ENCODE peak calls at places on chromosome 12, in five cellular contexts. Z is IMR-90, J is right lobe of liver, E is breast epithelium, A is A549. G is an unnamed sample. For H3K4me1, the result is how much of the 10 kb centered on the place peaks cover.

GRCh38 chr12:27213304-27213703 is 30.8 kb upstream of the STK38L start:
- DNase-seq in E (no peak), J (no peak), A (no peak), Z (no peak), G (no peak)

GRCh38 chr12:103657331-103657730 is 70.3 kb downstream of the STAB2 start:
- DNase-seq in Z (peak), E (no peak), J (no peak), A (no peak), G (no peak)

GRCh38 chr12:27667540-27667939 is 28.7 kb upstream of the REP15 start:
- DNase-seq in J (no peak), Z (peak), E (no peak), A (no peak), G (no peak)

GRCh38 chr12:82627799-82628198 is 58.9 kb upstream of the TMTC2 start:
- DNase-seq in J (no peak), E (no peak), A (peak), Z (peak), G (no peak)

GRCh38 chr12:28814246-28814645 is 334.8 kb upstream of the FAR2 start:
- DNase-seq in E (no peak), J (no peak), A (no peak), Z (no peak), G (no peak)

GRCh38 chr12:80565276-80565675 is 121.2 kb downstream of the PTPRQ start:
- DNase-seq in A (no peak), Z (peak), E (no peak), J (no peak), G (no peak)

GRCh38 chr12:87853448-87854003 is 175.7 kb downstream of the C12orf50 start:
- DNase-seq in E (no peak), Z (no peak), J (no peak), A (no peak), G (no peak)

GRCh38 chr12:88998421-88998820 is 353.9 kb downstream of the DUSP6 start:
- DNase-seq in Z (peak), J (no peak), A (no peak), E (no peak), G (no peak)

GRCh38 chr12:43482311-43483085 is 69.5 kb downstream of the ADAMTS20 start:
- DNase-seq in Z (no peak), A (no peak), J (no peak), E (no peak), G (no peak)

GRCh38 chr12:21814327-21814726 is 39.8 kb upstream of the KCNJ8 start:
- DNase-seq in E (no peak), J (no peak), Z (no peak), A (no peak), G (no peak)

GRCh38 chr12:77299910-77300772 is 234.8 kb upstream of the E2F7 start:
- DNase-seq in J (no peak), Z (peak), E (no peak), A (no peak), G (no peak)

GRCh38 chr12:3145546-3146310 is 68.5 kb downstream of the TSPAN9 start:
- DNase-seq in J (no peak), A (no peak), E (no peak), Z (no peak), G (no peak)
- H3K4me1 ChIP-seq in J (under half), A (under half), E (under half), Z (under half), G (under half)

GRCh38 chr12:62446741-62447452 is 19.7 kb upstream of the MON2 start:
- DNase-seq in J (no peak), Z (no peak), A (no peak), E (no peak), G (no peak)

DNA sequence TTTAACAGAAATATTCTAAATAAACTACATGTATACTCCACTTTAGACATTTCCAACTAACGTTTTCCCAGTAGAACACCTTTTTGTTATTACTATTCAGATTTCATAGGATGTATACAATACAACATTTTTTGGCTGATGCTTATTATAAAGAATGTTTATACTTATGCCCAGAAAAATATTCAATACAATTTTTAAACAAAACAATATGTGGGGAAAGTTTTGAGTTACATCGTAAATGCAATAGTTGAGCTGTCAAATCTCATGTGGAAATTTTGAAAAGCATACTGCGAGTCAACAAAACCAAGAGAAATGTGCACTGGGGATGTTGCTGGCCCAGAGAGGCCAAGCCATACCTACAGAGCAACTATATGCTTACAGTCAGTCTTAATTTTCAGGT is 18.2 kb upstream of the MON2 start:
- DNase-seq in E (no peak), A (no peak), Z (no peak), J (no peak), G (no peak)
- TF ChIP-seq POLR2A in E (no peak), A (no peak), Z (no peak), J (no peak), G (no peak)

DNA sequence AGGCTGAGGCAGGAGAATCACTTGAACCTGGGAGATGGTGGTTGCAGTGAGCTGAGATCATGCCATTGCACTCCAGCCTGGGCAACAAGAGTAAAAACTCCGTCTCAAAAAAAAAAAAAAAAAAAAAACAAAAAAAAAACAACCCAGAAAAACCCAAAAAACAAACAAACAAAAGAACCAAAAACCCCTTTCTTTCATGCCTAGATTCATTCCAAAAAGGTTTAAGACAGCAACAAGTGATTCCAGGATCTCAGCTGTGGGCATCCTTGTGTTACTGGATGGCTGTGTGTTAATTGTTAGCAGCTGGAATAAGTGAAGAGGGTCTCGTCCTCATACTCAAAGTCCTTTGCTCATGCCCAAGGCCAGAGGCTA is 9.4 kb downstream of the GPRC5A start:
- DNase-seq in A (no peak), E (no peak), Z (no peak), J (no peak), G (no peak)
- H3K4me1 ChIP-seq in A (half or more), E (under half), Z (under half), J (under half), G (under half)

GRCh38 chr12:48681416-48681737 is 661 bp downstream of the KANSL2 start:
- DNase-seq in A (peak), J (no peak), Z (peak), E (no peak), G (no peak)

GRCh38 chr12:48680861-48681260 is 1.2 kb downstream of the KANSL2 start:
- DNase-seq in A (no peak), J (no peak), Z (no peak), E (no peak), G (no peak)

GRCh38 chr12:48682927-48683326 is 889 bp upstream of the KANSL2 start:
- DNase-seq in A (no peak), Z (no peak), J (no peak), E (no peak), G (no peak)

GRCh38 chr12:48683534-48683933 is 1.5 kb upstream of the KANSL2 start:
- DNase-seq in Z (no peak), J (no peak), A (no peak), E (no peak), G (no peak)

DNA sequence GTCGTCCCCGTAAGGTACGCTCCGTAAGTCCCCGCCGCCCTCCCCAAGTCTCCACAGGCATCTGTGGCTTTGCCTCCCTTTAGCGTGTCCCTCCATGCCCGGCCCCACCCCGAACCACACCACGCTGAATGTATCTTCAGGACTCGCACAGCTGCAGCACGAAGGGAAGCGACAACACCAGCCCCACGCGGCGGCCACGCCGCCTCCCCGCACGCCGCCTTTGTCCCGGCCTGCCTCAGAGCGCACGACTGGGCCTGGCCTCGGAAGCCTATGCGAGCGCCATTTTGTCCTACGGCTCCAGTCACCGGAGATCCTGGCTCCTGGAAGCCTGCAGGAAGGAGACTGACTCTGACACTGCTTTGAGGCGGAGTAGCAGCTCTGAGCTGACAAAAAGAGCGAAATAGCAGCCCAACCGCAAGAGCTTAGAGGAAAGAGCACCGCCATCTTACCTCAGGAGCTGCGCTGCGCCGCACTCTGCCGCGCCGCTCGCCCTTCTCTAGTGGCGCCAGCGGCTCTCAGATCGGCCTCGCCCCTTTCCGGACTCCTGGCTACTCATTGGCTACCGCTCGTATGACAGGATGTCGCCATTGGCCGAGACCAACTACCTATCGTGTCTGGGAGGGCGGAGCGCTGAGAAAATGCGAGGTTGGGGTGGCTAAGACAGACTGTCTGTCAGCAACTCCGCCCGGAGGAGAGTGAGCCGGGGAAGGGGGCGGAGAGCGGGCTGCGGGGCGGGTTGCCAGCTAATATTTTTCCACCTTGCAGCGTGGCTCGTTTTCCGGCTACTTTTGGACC is at the start of gene KANSL2:
- DNase-seq in E (peak), J (peak), Z (peak), A (peak), G (peak)
- TF ChIP-seq POLR2A in E (peak), J (peak), Z (peak), A (peak), G (peak)

DNA sequence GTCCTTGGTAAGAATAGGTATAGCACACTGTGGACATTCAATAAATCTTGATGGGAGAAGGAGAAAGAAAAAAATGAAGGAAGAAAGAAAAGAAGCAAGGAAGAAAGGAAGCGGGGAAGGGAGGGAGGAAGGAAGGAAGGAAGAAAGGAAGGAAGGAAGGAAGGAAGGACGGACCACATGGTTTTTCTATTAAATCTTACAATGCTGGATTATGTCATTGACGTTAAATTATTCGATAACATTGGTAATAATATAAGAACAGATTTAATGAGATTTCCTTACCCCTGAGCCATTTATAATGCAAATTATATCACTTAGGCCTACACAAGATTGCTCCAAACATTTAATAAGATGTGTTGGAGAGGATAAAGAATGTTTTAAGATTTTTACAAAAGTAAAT is 124.9 kb upstream of the SYT1 start:
- DNase-seq in A (no peak), Z (no peak), J (no peak), E (no peak), G (no peak)
- H3K4me1 ChIP-seq in A (under half), Z (under half), J (under half), E (under half), G (under half)

GRCh38 chr12:55974308-55974724 is 438 bp downstream of the RAB5B start:
- DNase-seq in J (no peak), A (peak), E (peak), Z (peak), G (peak)

GRCh38 chr12:55970775-55971174 is 3.1 kb upstream of the RAB5B start:
- DNase-seq in Z (peak), A (no peak), J (no peak), E (no peak), G (no peak)

GRCh38 chr12:55973598-55974307 is at the start of gene RAB5B:
- DNase-seq in E (peak), A (peak), Z (peak), J (peak), G (peak)

GRCh38 chr12:55972045-55972843 is 1.6 kb upstream of the RAB5B start:
- DNase-seq in A (no peak), J (no peak), Z (peak), E (no peak), G (no peak)

DNA sequence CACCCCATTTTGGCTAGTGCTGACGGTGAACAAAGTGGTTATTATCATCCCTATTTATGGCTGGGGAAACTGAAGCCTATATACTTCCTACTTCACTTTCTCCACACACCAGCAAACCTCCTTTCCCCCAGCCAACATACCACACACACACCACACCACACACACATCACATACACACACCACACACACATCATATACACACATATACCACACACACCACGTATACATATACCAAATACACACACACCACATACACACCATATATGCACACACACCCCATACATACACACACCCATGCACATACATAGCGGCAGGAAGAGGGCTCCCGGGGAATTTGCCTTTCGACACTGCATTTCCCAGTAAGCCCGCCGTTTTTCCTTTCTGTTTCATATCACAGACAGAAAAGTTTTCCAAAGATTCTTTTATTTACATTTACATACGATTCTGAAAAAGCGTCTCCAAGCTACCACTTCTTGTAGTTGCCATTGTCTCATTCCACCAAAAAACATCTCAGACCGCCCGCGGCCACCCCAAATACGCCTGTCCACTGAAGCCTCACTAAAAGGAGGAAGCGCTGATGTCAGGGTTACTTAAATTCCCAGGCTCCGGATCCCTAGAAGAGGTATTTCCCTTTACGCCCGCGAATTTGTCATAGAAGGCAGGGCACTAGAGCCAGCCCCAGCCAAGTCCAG is 826 bp upstream of the RAB5B start:
- DNase-seq in E (no peak), Z (peak), J (no peak), A (no peak), G (peak)
- TF ChIP-seq POLR2A in E (peak), Z (peak), J (peak), A (peak), G (peak)

GRCh38 chr12:124923906-124924734 is 9.7 kb upstream of the UBC start:
- DNase-seq in E (no peak), Z (peak), A (no peak), J (no peak), G (no peak)

GRCh38 chr12:124919646-124920352 is 5.3 kb upstream of the UBC start:
- DNase-seq in E (no peak), J (no peak), Z (peak), A (no peak), G (no peak)

GRCh38 chr12:124917841-124918621 is 3.6 kb upstream of the UBC start:
- DNase-seq in Z (peak), A (no peak), E (no peak), J (no peak), G (no peak)

GRCh38 chr12:124920353-124920935 is 6.0 kb upstream of the UBC start:
- DNase-seq in J (no peak), Z (no peak), E (no peak), A (no peak), G (no peak)

DNA sequence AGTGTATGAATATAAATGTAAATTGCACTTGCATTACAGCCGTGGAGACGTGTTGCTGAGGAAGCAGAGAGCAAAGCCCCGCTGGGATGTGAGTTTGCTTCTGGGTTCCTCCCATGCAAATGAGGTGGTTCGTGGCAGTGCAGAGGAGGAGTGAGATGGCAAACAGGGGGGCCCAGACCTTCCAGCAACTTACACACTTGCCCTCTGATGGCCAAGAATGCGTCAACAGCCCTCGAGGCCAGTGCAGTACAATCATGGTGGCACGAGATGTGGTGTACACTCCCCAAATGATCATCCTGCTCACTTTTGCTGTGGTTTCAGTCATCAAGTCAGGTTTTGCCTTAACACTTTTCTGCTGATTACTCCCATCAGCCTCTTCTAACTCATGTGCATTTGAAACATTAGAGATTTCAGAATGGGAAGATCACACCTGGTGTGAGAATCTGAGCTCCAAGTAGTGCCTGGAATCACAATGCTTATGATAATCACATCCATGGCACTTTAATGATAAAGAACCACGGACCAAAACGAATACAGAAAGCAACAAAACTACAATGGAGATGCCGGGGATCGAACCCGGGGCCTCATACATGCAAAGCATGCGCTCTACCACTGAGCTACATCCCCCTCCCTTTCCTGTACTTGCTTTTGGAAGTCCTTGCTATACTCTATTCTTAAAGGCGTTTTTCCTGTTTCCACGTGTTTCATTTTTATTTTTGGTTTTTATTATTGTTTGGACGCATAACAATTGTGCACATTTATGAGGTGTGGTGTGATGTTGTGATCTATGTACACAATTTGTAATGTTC is 7.0 kb upstream of the UBC start:
- DNase-seq in Z (peak), A (no peak), J (peak), E (peak), G (peak)
- H3K4me1 ChIP-seq in Z (under half), A (half or more), J (under half), E (under half), G (under half)

GRCh38 chr12:8697476-8698131 is at the start of gene RIMKLB:
- DNase-seq in A (peak), J (peak), Z (peak), E (peak), G (peak)
- TF ChIP-seq POLR2A in A (peak), J (peak), Z (peak), E (peak), G (peak)

GRCh38 chr12:124493809-124494750 is 73.3 kb downstream of the NCOR2 start:
- DNase-seq in A (no peak), J (no peak), Z (no peak), E (no peak), G (peak)
- H3K4me1 ChIP-seq in A (under half), J (under half), Z (under half), E (under half), G (under half)

DNA sequence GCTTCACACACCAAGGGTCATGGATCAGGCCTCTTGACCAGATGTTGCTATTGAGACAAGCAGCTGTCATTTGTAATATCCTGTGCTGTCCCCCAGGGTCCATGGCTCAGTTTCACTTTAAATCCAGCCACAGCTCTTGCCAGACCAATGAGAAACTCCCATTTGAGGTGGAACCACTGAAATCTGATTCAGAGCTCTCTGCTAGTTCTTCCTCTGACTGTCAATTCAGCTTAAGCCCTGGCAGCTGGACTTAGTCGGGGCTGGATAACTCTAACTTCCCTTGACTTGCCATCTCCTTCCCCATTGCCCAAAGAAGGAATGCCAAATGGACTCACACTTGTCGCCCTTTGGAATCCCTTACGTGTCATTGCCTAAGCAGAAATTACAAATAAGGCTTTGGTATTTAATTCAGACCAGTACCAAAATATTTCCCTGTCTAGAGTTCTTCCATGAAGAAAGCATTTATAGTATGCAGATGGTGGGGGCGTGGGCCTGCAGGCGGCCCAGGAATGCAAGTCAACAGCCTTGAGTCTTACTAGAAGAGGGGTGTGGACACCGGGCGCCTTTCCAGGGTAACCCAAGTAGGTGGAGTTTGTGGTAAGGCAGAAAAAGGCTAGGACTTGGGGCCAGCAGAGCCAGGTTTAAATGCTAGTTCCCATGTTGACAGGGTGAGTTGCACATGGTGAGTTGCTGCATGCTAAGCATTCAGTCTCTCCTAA is 96.9 kb upstream of the TMPO start:
- DNase-seq in Z (peak), A (peak), J (no peak), E (peak), G (peak)
- TF ChIP-seq POLR2A in Z (no peak), A (no peak), J (no peak), E (no peak), G (no peak)